ENCODE peak calls at places on chromosomes 5 and 9, in ten cellular contexts. One of them, this sample, is unnamed.
A peak's percentile ranks its signal among the peaks of the same experiment; 100 is the strongest.

GRCh38 chr9:33168941-33169544 is 1.9 kb upstream of the B4GALT1 start:
- DNase-seq in PC-9: no peak
- DNase-seq in A172: no peak
- DNase-seq in CD4-positive, alpha-beta T cell: no peak
- DNase-seq in HCT116: no peak
- DNase-seq in endothelial cell of umbilical vein: no peak
- DNase-seq in brain microvascular endothelial cell: no peak
- DNase-seq in KG1: no peak
- DNase-seq in IMR-90: no peak
- DNase-seq in GM03348: no peak
- DNase-seq in this sample: no peak

GRCh38 chr9:93968451-93969327 is 13.5 kb upstream of the BARX1 start:
- DNase-seq in PC-9: no peak
- DNase-seq in A172: peak; percentile 69
- DNase-seq in CD4-positive, alpha-beta T cell: no peak
- DNase-seq in HCT116: no peak
- DNase-seq in endothelial cell of umbilical vein: no peak
- DNase-seq in brain microvascular endothelial cell: peak; percentile 45
- DNase-seq in KG1: no peak
- DNase-seq in IMR-90: peak; percentile 59
- DNase-seq in GM03348: peak; percentile 7
- DNase-seq in this sample: no peak

GRCh38 chr5:1481266-1481998 is 36.2 kb upstream of the SLC6A3 start:
- DNase-seq in PC-9: no peak
- DNase-seq in A172: no peak
- DNase-seq in CD4-positive, alpha-beta T cell: no peak
- DNase-seq in HCT116: no peak
- DNase-seq in endothelial cell of umbilical vein: no peak
- DNase-seq in brain microvascular endothelial cell: no peak
- DNase-seq in KG1: no peak
- DNase-seq in IMR-90: no peak
- DNase-seq in GM03348: no peak
- DNase-seq in this sample: no peak

GRCh38 chr9:137278913-137279711 is 1.6 kb downstream of the TOR4A start:
- DNase-seq in PC-9: no peak
- DNase-seq in A172: no peak
- DNase-seq in CD4-positive, alpha-beta T cell: no peak
- DNase-seq in HCT116: no peak
- DNase-seq in endothelial cell of umbilical vein: no peak
- DNase-seq in brain microvascular endothelial cell: no peak
- DNase-seq in KG1: no peak
- DNase-seq in IMR-90: no peak
- DNase-seq in GM03348: no peak
- DNase-seq in this sample: no peak

GRCh38 chr5:62536232-62536631 is 42.4 kb upstream of the LRRC70 start:
- DNase-seq in PC-9: no peak
- DNase-seq in A172: no peak
- DNase-seq in CD4-positive, alpha-beta T cell: no peak
- DNase-seq in HCT116: no peak
- DNase-seq in endothelial cell of umbilical vein: no peak
- DNase-seq in brain microvascular endothelial cell: no peak
- DNase-seq in KG1: no peak
- DNase-seq in IMR-90: no peak
- DNase-seq in GM03348: no peak
- DNase-seq in this sample: no peak

GRCh38 chr9:136323420-136323819 is 3.9 kb upstream of the GPSM1 start:
- DNase-seq in PC-9: no peak
- DNase-seq in A172: no peak
- DNase-seq in CD4-positive, alpha-beta T cell: no peak
- DNase-seq in HCT116: no peak
- DNase-seq in endothelial cell of umbilical vein: no peak
- DNase-seq in brain microvascular endothelial cell: no peak
- DNase-seq in KG1: no peak
- DNase-seq in IMR-90: no peak
- DNase-seq in GM03348: no peak
- DNase-seq in this sample: no peak

GRCh38 chr5:94623026-94623425 is 4.6 kb downstream of the SLF1 start:
- DNase-seq in PC-9: no peak
- DNase-seq in A172: no peak
- DNase-seq in CD4-positive, alpha-beta T cell: no peak
- DNase-seq in HCT116: no peak
- DNase-seq in endothelial cell of umbilical vein: no peak
- DNase-seq in brain microvascular endothelial cell: no peak
- DNase-seq in KG1: no peak
- DNase-seq in IMR-90: no peak
- DNase-seq in GM03348: no peak
- DNase-seq in this sample: no peak

GRCh38 chr9:128683340-128684064 is 5.5 kb upstream of the SET start:
- DNase-seq in PC-9: peak; percentile 88
- DNase-seq in A172: no peak
- DNase-seq in CD4-positive, alpha-beta T cell: no peak
- DNase-seq in HCT116: no peak
- DNase-seq in endothelial cell of umbilical vein: peak; percentile 16
- DNase-seq in brain microvascular endothelial cell: no peak
- DNase-seq in KG1: peak; percentile 62
- DNase-seq in IMR-90: peak; percentile 19
- DNase-seq in GM03348: peak; percentile 56
- DNase-seq in this sample: no peak

GRCh38 chr9:135701067-135701967 is 668 bp upstream of the KCNT1 start:
- DNase-seq in PC-9: no peak
- DNase-seq in A172: no peak
- DNase-seq in CD4-positive, alpha-beta T cell: no peak
- DNase-seq in HCT116: no peak
- DNase-seq in endothelial cell of umbilical vein: no peak
- DNase-seq in brain microvascular endothelial cell: no peak
- DNase-seq in KG1: no peak
- DNase-seq in IMR-90: no peak
- DNase-seq in GM03348: no peak
- DNase-seq in this sample: no peak

GRCh38 chr9:38527507-38527906 is 92.9 kb downstream of the ANKRD18A start:
- DNase-seq in PC-9: no peak
- DNase-seq in A172: no peak
- DNase-seq in CD4-positive, alpha-beta T cell: no peak
- DNase-seq in HCT116: no peak
- DNase-seq in endothelial cell of umbilical vein: no peak
- DNase-seq in brain microvascular endothelial cell: peak; percentile 9
- DNase-seq in KG1: no peak
- DNase-seq in IMR-90: no peak
- DNase-seq in GM03348: no peak
- DNase-seq in this sample: no peak

GRCh38 chr5:180208435-180209081 is 453 bp downstream of the RASGEF1C start:
- DNase-seq in PC-9: no peak
- DNase-seq in A172: no peak
- DNase-seq in CD4-positive, alpha-beta T cell: no peak
- DNase-seq in HCT116: no peak
- DNase-seq in endothelial cell of umbilical vein: no peak
- DNase-seq in brain microvascular endothelial cell: no peak
- DNase-seq in KG1: no peak
- DNase-seq in IMR-90: no peak
- DNase-seq in GM03348: no peak
- DNase-seq in this sample: no peak

GRCh38 chr5:29899583-29899982 is 1293.9 kb upstream of the CDH6 start:
- DNase-seq in PC-9: no peak
- DNase-seq in A172: no peak
- DNase-seq in CD4-positive, alpha-beta T cell: no peak
- DNase-seq in HCT116: no peak
- DNase-seq in endothelial cell of umbilical vein: no peak
- DNase-seq in brain microvascular endothelial cell: no peak
- DNase-seq in KG1: no peak
- DNase-seq in IMR-90: no peak
- DNase-seq in GM03348: no peak
- DNase-seq in this sample: peak; percentile 1

GRCh38 chr9:69801994-69802393 is 18.6 kb upstream of the CFAP95 start:
- DNase-seq in PC-9: no peak
- DNase-seq in A172: no peak
- DNase-seq in CD4-positive, alpha-beta T cell: no peak
- DNase-seq in HCT116: no peak
- DNase-seq in endothelial cell of umbilical vein: no peak
- DNase-seq in brain microvascular endothelial cell: no peak
- DNase-seq in KG1: no peak
- DNase-seq in IMR-90: peak; percentile 12
- DNase-seq in GM03348: no peak
- DNase-seq in this sample: no peak

GRCh38 chr5:131953969-131954368 is 8.5 kb upstream of the MEIKIN start:
- DNase-seq in PC-9: no peak
- DNase-seq in A172: no peak
- DNase-seq in CD4-positive, alpha-beta T cell: no peak
- DNase-seq in HCT116: no peak
- DNase-seq in endothelial cell of umbilical vein: no peak
- DNase-seq in brain microvascular endothelial cell: no peak
- DNase-seq in KG1: no peak
- DNase-seq in IMR-90: no peak
- DNase-seq in GM03348: no peak
- DNase-seq in this sample: no peak

GRCh38 chr5:82031220-82032119 is 59.6 kb downstream of the ATG10 start:
- DNase-seq in PC-9: no peak
- DNase-seq in A172: no peak
- DNase-seq in CD4-positive, alpha-beta T cell: no peak
- DNase-seq in HCT116: no peak
- DNase-seq in endothelial cell of umbilical vein: no peak
- DNase-seq in brain microvascular endothelial cell: no peak
- DNase-seq in KG1: no peak
- DNase-seq in IMR-90: no peak
- DNase-seq in GM03348: no peak
- DNase-seq in this sample: no peak

GRCh38 chr5:6745706-6746217 is 32.5 kb downstream of the TENT4A start:
- DNase-seq in PC-9: peak; percentile 67
- DNase-seq in A172: peak; percentile 62
- DNase-seq in CD4-positive, alpha-beta T cell: peak; percentile 23
- DNase-seq in HCT116: peak; percentile 31
- DNase-seq in endothelial cell of umbilical vein: peak; percentile 70
- DNase-seq in brain microvascular endothelial cell: peak; percentile 58
- DNase-seq in KG1: peak; percentile 13
- DNase-seq in IMR-90: peak; percentile 79
- DNase-seq in GM03348: peak; percentile 75
- DNase-seq in this sample: peak; percentile 74

GRCh38 chr5:132085686-132086085 is 12.1 kb downstream of the CSF2 start:
- DNase-seq in PC-9: no peak
- DNase-seq in A172: no peak
- DNase-seq in CD4-positive, alpha-beta T cell: no peak
- DNase-seq in HCT116: no peak
- DNase-seq in endothelial cell of umbilical vein: no peak
- DNase-seq in brain microvascular endothelial cell: no peak
- DNase-seq in KG1: no peak
- DNase-seq in IMR-90: no peak
- DNase-seq in GM03348: no peak
- DNase-seq in this sample: no peak

GRCh38 chr5:53105611-53106300 is 3.8 kb downstream of the MOCS2 start:
- DNase-seq in PC-9: no peak
- DNase-seq in A172: no peak
- DNase-seq in CD4-positive, alpha-beta T cell: no peak
- DNase-seq in HCT116: no peak
- DNase-seq in endothelial cell of umbilical vein: no peak
- DNase-seq in brain microvascular endothelial cell: no peak
- DNase-seq in KG1: no peak
- DNase-seq in IMR-90: no peak
- DNase-seq in GM03348: no peak
- DNase-seq in this sample: no peak

GRCh38 chr5:141330299-141331080 is at the start of gene PCDHGA1:
- DNase-seq in PC-9: no peak
- DNase-seq in A172: peak; percentile 42
- DNase-seq in CD4-positive, alpha-beta T cell: no peak
- DNase-seq in HCT116: no peak
- DNase-seq in endothelial cell of umbilical vein: peak; percentile 53
- DNase-seq in brain microvascular endothelial cell: peak; percentile 66
- DNase-seq in KG1: no peak
- DNase-seq in IMR-90: peak; percentile 75
- DNase-seq in GM03348: peak; percentile 78
- DNase-seq in this sample: no peak

GRCh38 chr5:55551298-55551846 is 16.6 kb upstream of the PLPP1 start:
- DNase-seq in PC-9: no peak
- DNase-seq in A172: no peak
- DNase-seq in CD4-positive, alpha-beta T cell: no peak
- DNase-seq in HCT116: no peak
- DNase-seq in endothelial cell of umbilical vein: no peak
- DNase-seq in brain microvascular endothelial cell: no peak
- DNase-seq in KG1: no peak
- DNase-seq in IMR-90: no peak
- DNase-seq in GM03348: no peak
- DNase-seq in this sample: no peak

GRCh38 chr5:122877518-122877917 is 32.1 kb downstream of the SNX24 start:
- DNase-seq in PC-9: no peak
- DNase-seq in A172: no peak
- DNase-seq in CD4-positive, alpha-beta T cell: no peak
- DNase-seq in HCT116: no peak
- DNase-seq in endothelial cell of umbilical vein: no peak
- DNase-seq in brain microvascular endothelial cell: no peak
- DNase-seq in KG1: no peak
- DNase-seq in IMR-90: no peak
- DNase-seq in GM03348: no peak
- DNase-seq in this sample: no peak

GRCh38 chr9:38178282-38178681 is 109.3 kb upstream of the SHB start:
- DNase-seq in PC-9: peak; percentile 74
- DNase-seq in A172: peak; percentile 40
- DNase-seq in CD4-positive, alpha-beta T cell: no peak
- DNase-seq in HCT116: peak; percentile 24
- DNase-seq in endothelial cell of umbilical vein: peak; percentile 28
- DNase-seq in brain microvascular endothelial cell: no peak
- DNase-seq in KG1: no peak
- DNase-seq in IMR-90: no peak
- DNase-seq in GM03348: no peak
- DNase-seq in this sample: no peak

GRCh38 chr9:87337335-87338074 is 160.2 kb upstream of the DAPK1 start:
- DNase-seq in PC-9: peak; percentile 71
- DNase-seq in A172: peak; percentile 46
- DNase-seq in CD4-positive, alpha-beta T cell: no peak
- DNase-seq in HCT116: no peak
- DNase-seq in endothelial cell of umbilical vein: peak; percentile 38
- DNase-seq in brain microvascular endothelial cell: peak; percentile 11
- DNase-seq in KG1: no peak
- DNase-seq in IMR-90: no peak
- DNase-seq in GM03348: peak; percentile 27
- DNase-seq in this sample: peak; percentile 19

GRCh38 chr5:62720036-62720441 is 141.4 kb downstream of the LRRC70 start:
- DNase-seq in PC-9: no peak
- DNase-seq in A172: peak; percentile 22
- DNase-seq in CD4-positive, alpha-beta T cell: no peak
- DNase-seq in HCT116: peak; percentile 31
- DNase-seq in endothelial cell of umbilical vein: peak; percentile 25
- DNase-seq in brain microvascular endothelial cell: no peak
- DNase-seq in KG1: peak; percentile 6
- DNase-seq in IMR-90: peak; percentile 21
- DNase-seq in GM03348: peak; percentile 40
- DNase-seq in this sample: peak; percentile 5

GRCh38 chr9:30757723-30758122 is 1626.7 kb upstream of the ACO1 start:
- DNase-seq in PC-9: no peak
- DNase-seq in A172: no peak
- DNase-seq in CD4-positive, alpha-beta T cell: no peak
- DNase-seq in HCT116: no peak
- DNase-seq in endothelial cell of umbilical vein: no peak
- DNase-seq in brain microvascular endothelial cell: no peak
- DNase-seq in KG1: no peak
- DNase-seq in IMR-90: no peak
- DNase-seq in GM03348: no peak
- DNase-seq in this sample: no peak

GRCh38 chr9:18720691-18721090 is 246.7 kb downstream of the ADAMTSL1 start:
- DNase-seq in PC-9: no peak
- DNase-seq in A172: no peak
- DNase-seq in CD4-positive, alpha-beta T cell: no peak
- DNase-seq in HCT116: no peak
- DNase-seq in endothelial cell of umbilical vein: no peak
- DNase-seq in brain microvascular endothelial cell: no peak
- DNase-seq in KG1: no peak
- DNase-seq in IMR-90: peak; percentile 28
- DNase-seq in GM03348: peak; percentile 76
- DNase-seq in this sample: no peak

GRCh38 chr9:37669232-37669631 is 18.5 kb downstream of the FRMPD1 start:
- DNase-seq in PC-9: no peak
- DNase-seq in A172: no peak
- DNase-seq in CD4-positive, alpha-beta T cell: no peak
- DNase-seq in HCT116: no peak
- DNase-seq in endothelial cell of umbilical vein: no peak
- DNase-seq in brain microvascular endothelial cell: no peak
- DNase-seq in KG1: no peak
- DNase-seq in IMR-90: no peak
- DNase-seq in GM03348: no peak
- DNase-seq in this sample: no peak

GRCh38 chr5:105146867-105147266 is 1584.3 kb upstream of the NUDT12 start:
- DNase-seq in PC-9: no peak
- DNase-seq in A172: peak; percentile 13
- DNase-seq in CD4-positive, alpha-beta T cell: no peak
- DNase-seq in HCT116: no peak
- DNase-seq in endothelial cell of umbilical vein: no peak
- DNase-seq in brain microvascular endothelial cell: no peak
- DNase-seq in KG1: no peak
- DNase-seq in IMR-90: no peak
- DNase-seq in GM03348: no peak
- DNase-seq in this sample: no peak